ENCODE peak calls at places on chromosomes 16 and 17, in five cellular contexts. M is glomerular endothelial cell; B is HFF-Myc; D is effector memory CD4-positive, alpha-beta T cell; K is adrenal gland. N is an unnamed sample.

GRCh38 chr16:9258423-9259051 is 167.1 kb downstream of the HAPSTR1 start:
- DNase-seq in M (no peak), K (no peak), D (no peak), B (no peak), N (peak)

GRCh38 chr17:78557598-78558039 is 19.6 kb downstream of the DNAH17 start:
- DNase-seq in B (no peak), D (no peak), M (no peak), K (no peak), N (no peak)

GRCh38 chr17:33086041-33086440 is 94.4 kb downstream of the SPACA3 start:
- DNase-seq in M (no peak), K (no peak), B (no peak), D (no peak), N (no peak)

GRCh38 chr16:79597277-79597676 is 3.3 kb downstream of the MAF start:
- DNase-seq in B (no peak), K (no peak), D (no peak), M (no peak), N (no peak)

GRCh38 chr17:58272367-58273280 is 8.1 kb downstream of the MPO start:
- DNase-seq in K (no peak), M (no peak), B (no peak), D (no peak), N (no peak)

GRCh38 chr16:56608043-56608875 is at the start of gene MT2A:
- DNase-seq in B (peak), M (no peak), K (peak), D (peak), N (peak)

GRCh38 chr16:57971848-57972247 is 920 bp upstream of the CNGB1 start:
- DNase-seq in D (no peak), K (no peak), M (no peak), B (no peak), N (no peak)

GRCh38 chr17:50521517-50521916 is 11.0 kb upstream of the EPN3 start:
- DNase-seq in M (no peak), D (no peak), K (no peak), B (no peak), N (no peak)

GRCh38 chr17:13393841-13394710 is 207.7 kb downstream of the HS3ST3A1 start:
- DNase-seq in B (no peak), K (no peak), D (no peak), M (no peak), N (no peak)

GRCh38 chr16:22183901-22184614 is 21.8 kb downstream of the SDR42E2 start:
- DNase-seq in K (no peak), B (no peak), D (no peak), M (no peak), N (peak)

GRCh38 chr17:33201255-33201654 is 91.8 kb downstream of the ASIC2 start:
- DNase-seq in B (no peak), D (no peak), M (no peak), K (no peak), N (no peak)

GRCh38 chr16:79639576-79640311 is 39.2 kb upstream of the MAF start:
- DNase-seq in M (no peak), D (no peak), K (no peak), B (no peak), N (no peak)

GRCh38 chr17:48244121-48244711 is 136.7 kb downstream of the SNX11 start:
- DNase-seq in D (no peak), K (peak), M (peak), B (no peak), N (no peak)

GRCh38 chr17:28552201-28552999 is at the start of gene UNC119:
- DNase-seq in M (no peak), B (no peak), D (peak), K (peak), N (peak)

GRCh38 chr17:45895969-45896793 is 1.8 kb downstream of the MAPT start:
- DNase-seq in M (no peak), B (no peak), K (no peak), D (no peak), N (no peak)

GRCh38 chr16:11632455-11632921 is 35.8 kb upstream of the SNN start:
- DNase-seq in D (no peak), B (no peak), K (peak), M (no peak), N (no peak)

GRCh38 chr16:20910781-20911321 is 10.3 kb downstream of the LYRM1 start:
- DNase-seq in D (no peak), M (peak), B (no peak), K (no peak), N (no peak)

GRCh38 chr16:25608002-25608401 is 83.8 kb upstream of the HS3ST4 start:
- DNase-seq in K (no peak), D (no peak), B (no peak), M (no peak), N (no peak)

GRCh38 chr17:73586921-73587680 is 57.1 kb downstream of the SDK2 start:
- DNase-seq in K (peak), B (no peak), D (no peak), M (no peak), N (peak)

GRCh38 chr17:40319651-40320550 is 10.9 kb downstream of the RARA start:
- DNase-seq in M (no peak), D (peak), B (no peak), K (peak), N (no peak)

GRCh38 chr17:75267403-75268232 is 3.4 kb downstream of the MIF4GD start:
- DNase-seq in M (no peak), D (no peak), B (no peak), K (no peak), N (peak)

GRCh38 chr16:56421976-56422669 is 3.2 kb downstream of the AMFR start:
- DNase-seq in M (no peak), B (no peak), D (no peak), K (no peak), N (no peak)

GRCh38 chr17:68457168-68457538 is at the start of gene WIPI1:
- DNase-seq in M (no peak), B (no peak), K (peak), D (no peak), N (no peak)

GRCh38 chr17:57665696-57666095 is 79.4 kb downstream of the CCDC182 start:
- DNase-seq in D (no peak), K (peak), B (no peak), M (no peak), N (no peak)

GRCh38 chr16:751152-752007 is 9.2 kb upstream of the MSLN start:
- DNase-seq in D (no peak), K (no peak), M (no peak), B (no peak), N (no peak)

GRCh38 chr16:71479420-71479819 is 9.7 kb downstream of the ZNF19 start:
- DNase-seq in M (no peak), D (no peak), K (peak), B (no peak), N (peak)

GRCh38 chr16:67206129-67206837 is 7.4 kb downstream of the ELMO3 start:
- DNase-seq in D (no peak), B (no peak), M (no peak), K (no peak), N (no peak)

GRCh38 chr17:6458416-6458950 is 14.2 kb downstream of the PIMREG start:
- DNase-seq in M (no peak), D (no peak), B (no peak), K (no peak), N (no peak)

GRCh38 chr17:29710891-29711418 is 88.2 kb upstream of the CORO6 start:
- DNase-seq in B (no peak), M (no peak), K (no peak), D (no peak), N (no peak)

GRCh38 chr17:28306954-28307401 is 12.0 kb upstream of the TMEM97 start:
- DNase-seq in D (no peak), M (no peak), B (no peak), K (no peak), N (no peak)

GRCh38 chr17:41849251-41849990 is 11.8 kb downstream of the KLHL10 start:
- DNase-seq in K (no peak), B (no peak), D (no peak), M (no peak), N (no peak)

GRCh38 chr17:79664925-79665738 is 54.3 kb upstream of the RBFOX3 start:
- DNase-seq in K (peak), B (no peak), D (no peak), M (no peak), N (no peak)

GRCh38 chr16:69040144-69040909 is 65.1 kb upstream of the HAS3 start:
- DNase-seq in B (no peak), M (no peak), D (no peak), K (no peak), N (no peak)

GRCh38 chr17:55693244-55694216 is 29.1 kb downstream of the TMEM100 start:
- DNase-seq in K (peak), B (no peak), M (no peak), D (no peak), N (no peak)

GRCh38 chr17:8965394-8966168 is at the start of gene PIK3R5:
- DNase-seq in B (no peak), K (peak), D (peak), M (no peak), N (no peak)

GRCh38 chr16:59440-60059 is 5.9 kb downstream of the SNRNP25 start:
- DNase-seq in B (no peak), D (no peak), M (no peak), K (no peak), N (no peak)

GRCh38 chr16:31331141-31331764 is 23.7 kb upstream of the ITGAX start:
- DNase-seq in M (no peak), D (no peak), K (no peak), B (no peak), N (no peak)

GRCh38 chr16:88853336-88853941 is 3.3 kb downstream of the GALNS start:
- DNase-seq in M (no peak), K (no peak), D (no peak), B (no peak), N (no peak)

GRCh38 chr16:66035096-66035495 is 331.4 kb upstream of the CDH5 start:
- DNase-seq in K (no peak), B (no peak), D (no peak), M (no peak), N (no peak)